ENCODE peak calls at places on chromosomes 16 and 17, in six cellular contexts. A is midbrain, O is SJSA1, B is epithelial cell of esophagus, N is neuronal stem cell, I is uterus. K is an unnamed sample.

GRCh38 chr16:78140818-78141466 is 41.5 kb downstream of the WWOX start:
- DNase-seq in B (no peak), A (no peak), N (no peak), O (no peak), I (no peak), K (no peak)

GRCh38 chr17:73803867-73804539 is 159.8 kb upstream of the SDK2 start:
- DNase-seq in A (no peak), O (peak), B (no peak), N (no peak), I (no peak), K (no peak)

GRCh38 chr16:50996166-50996565 is 154.9 kb downstream of the SALL1 start:
- DNase-seq in O (no peak), I (no peak), N (no peak), B (no peak), A (no peak), K (no peak)

GRCh38 chr17:4045477-4045876 is 81.2 kb upstream of the ATP2A3 start:
- DNase-seq in O (no peak), B (no peak), N (no peak), A (no peak), I (no peak), K (no peak)

GRCh38 chr17:18267927-18268711 is 7.7 kb downstream of the MIEF2 start:
- DNase-seq in N (no peak), I (no peak), A (no peak), O (no peak), B (peak), K (no peak)

GRCh38 chr17:73874008-73874407 is 229.8 kb upstream of the SDK2 start:
- DNase-seq in N (no peak), I (no peak), A (no peak), O (no peak), B (peak), K (no peak)

GRCh38 chr16:87542531-87543102 is 49.8 kb upstream of the ZCCHC14 start:
- DNase-seq in A (no peak), B (no peak), N (no peak), O (no peak), I (no peak), K (no peak)

GRCh38 chr16:31087481-31087880 is 1.3 kb downstream of the PRSS53 start:
- DNase-seq in I (no peak), B (no peak), A (no peak), O (no peak), N (no peak), K (no peak)

GRCh38 chr16:1673424-1674151 is 4.5 kb upstream of the JPT2 start:
- DNase-seq in A (no peak), N (no peak), I (no peak), O (no peak), B (no peak), K (no peak)

K was measured in tibial artery.